ENCODE peak calls at places on chromosomes 12 and 14, in five cellular contexts. B is HEK293T, V is HS-5, C is HFF-Myc, N is amniotic stem cell. P is an unnamed sample.

GRCh38 chr12:52189376-52190174 is 2.2 kb downstream of the KRT80 start:
- DNase-seq in B (no peak), V (no peak), C (no peak), N (no peak), P (no peak)

GRCh38 chr14:46139668-46140067 is 511.9 kb downstream of the RPL10L start:
- DNase-seq in B (no peak), V (no peak), C (no peak), N (no peak), P (no peak)

GRCh38 chr12:64883264-64884163 is 59.1 kb downstream of the TBC1D30 start:
- DNase-seq in B (peak), V (no peak), C (no peak), N (no peak), P (no peak)

GRCh38 chr12:81500788-81501187 is 258.4 kb downstream of the PPFIA2 start:
- DNase-seq in B (no peak), V (no peak), C (no peak), N (no peak), P (no peak)

GRCh38 chr14:84181072-84181471 is 1348.9 kb upstream of the FLRT2 start:
- DNase-seq in B (no peak), V (no peak), C (no peak), N (no peak), P (no peak)

GRCh38 chr14:61544448-61545202 is 150.7 kb upstream of the HIF1A start:
- DNase-seq in B (no peak), V (no peak), C (no peak), N (no peak), P (no peak)

GRCh38 chr12:96220902-96221301 is 26.7 kb downstream of the ELK3 start:
- DNase-seq in B (no peak), V (no peak), C (no peak), N (no peak), P (no peak)

GRCh38 chr14:72855913-72856312 is 38.0 kb downstream of the DPF3 start:
- DNase-seq in B (no peak), V (no peak), C (no peak), N (no peak), P (no peak)

GRCh38 chr14:54653764-54654469 is 87.0 kb downstream of the SAMD4A start:
- DNase-seq in B (no peak), V (peak), C (peak), N (no peak), P (no peak)

GRCh38 chr12:6961278-6961694 is 9.2 kb downstream of the PHB2 start:
- DNase-seq in B (no peak), V (no peak), C (no peak), N (no peak), P (peak)

GRCh38 chr12:112198120-112198733 is 72.9 kb downstream of the TRAFD1 start:
- DNase-seq in B (peak), V (peak), C (peak), N (peak), P (peak)

P was measured in activated T-helper 1 cell treated with anti-CD3 and anti-CD28 coated beads, Interleukin-12 subunit alpha, Interleukin-12 subunit beta, Interleukin-2, Interleukin-4 antibody, amounts not matched to agents 30 ng/mL and 10 ng/mL and 1 ng/mL, durations not matched to agents 14 hours and 24 hours and 36 hours.